ENCODE peak calls at places on chromosomes 11 and 22, in four cellular contexts. One of them, this sample, is unnamed.

GRCh38 chr11:117532568-117532967 is 204.9 kb downstream of the CEP164 start:
- DNase-seq in stimulated activated CD4-positive, alpha-beta T cell treated with anti-CD3 and anti-CD28 coated beads, Interleukin-1b, Interleukin-23, amount 100 ng/mL, for 1 hour: no peak
- DNase-seq in fibroblast of the conjunctiva: no peak
- DNase-seq in left cardiac atrium: no peak
- DNase-seq in this sample: no peak

GRCh38 chr11:96390403-96390830 is 604 bp downstream of the JRKL start:
- DNase-seq in fibroblast of the conjunctiva: no peak
- DNase-seq in left cardiac atrium: peak
- DNase-seq in stimulated activated CD4-positive, alpha-beta T cell treated with anti-CD3 and anti-CD28 coated beads, Interleukin-1b, Interleukin-23, amount 100 ng/mL, for 1 hour: no peak
- DNase-seq in this sample: no peak

GRCh38 chr11:103326070-103326794 is 217.0 kb downstream of the DYNC2H1 start:
- DNase-seq in left cardiac atrium: peak
- DNase-seq in stimulated activated CD4-positive, alpha-beta T cell treated with anti-CD3 and anti-CD28 coated beads, Interleukin-1b, Interleukin-23, amount 100 ng/mL, for 1 hour: no peak
- DNase-seq in fibroblast of the conjunctiva: peak
- DNase-seq in this sample: no peak

GRCh38 chr11:45178890-45179663 is 32.6 kb downstream of the PRDM11 start:
- DNase-seq in left cardiac atrium: no peak
- DNase-seq in fibroblast of the conjunctiva: no peak
- DNase-seq in stimulated activated CD4-positive, alpha-beta T cell treated with anti-CD3 and anti-CD28 coated beads, Interleukin-1b, Interleukin-23, amount 100 ng/mL, for 1 hour: no peak
- DNase-seq in this sample: no peak

GRCh38 chr11:61756147-61756451 is 3.7 kb downstream of the MYRF start:
- DNase-seq in left cardiac atrium: no peak
- DNase-seq in fibroblast of the conjunctiva: no peak
- DNase-seq in stimulated activated CD4-positive, alpha-beta T cell treated with anti-CD3 and anti-CD28 coated beads, Interleukin-1b, Interleukin-23, amount 100 ng/mL, for 1 hour: no peak
- DNase-seq in this sample: no peak

GRCh38 chr11:69014084-69014935 is 1.3 kb upstream of the MRGPRF start:
- DNase-seq in fibroblast of the conjunctiva: no peak
- DNase-seq in left cardiac atrium: peak
- DNase-seq in stimulated activated CD4-positive, alpha-beta T cell treated with anti-CD3 and anti-CD28 coated beads, Interleukin-1b, Interleukin-23, amount 100 ng/mL, for 1 hour: no peak
- DNase-seq in this sample: no peak

GRCh38 chr22:49100764-49101163 is 726.9 kb downstream of the BRD1 start:
- DNase-seq in left cardiac atrium: no peak
- DNase-seq in stimulated activated CD4-positive, alpha-beta T cell treated with anti-CD3 and anti-CD28 coated beads, Interleukin-1b, Interleukin-23, amount 100 ng/mL, for 1 hour: no peak
- DNase-seq in fibroblast of the conjunctiva: no peak
- DNase-seq in this sample: no peak

GRCh38 chr11:86274503-86274902 is 27.5 kb upstream of the HIKESHI start:
- DNase-seq in left cardiac atrium: no peak
- DNase-seq in fibroblast of the conjunctiva: no peak
- DNase-seq in stimulated activated CD4-positive, alpha-beta T cell treated with anti-CD3 and anti-CD28 coated beads, Interleukin-1b, Interleukin-23, amount 100 ng/mL, for 1 hour: no peak
- DNase-seq in this sample: no peak

GRCh38 chr11:130052556-130052955 is 17.1 kb upstream of the APLP2 start:
- DNase-seq in stimulated activated CD4-positive, alpha-beta T cell treated with anti-CD3 and anti-CD28 coated beads, Interleukin-1b, Interleukin-23, amount 100 ng/mL, for 1 hour: no peak
- DNase-seq in fibroblast of the conjunctiva: no peak
- DNase-seq in left cardiac atrium: no peak
- DNase-seq in this sample: no peak

GRCh38 chr11:19432370-19433163 is 191.8 kb upstream of the E2F8 start:
- DNase-seq in stimulated activated CD4-positive, alpha-beta T cell treated with anti-CD3 and anti-CD28 coated beads, Interleukin-1b, Interleukin-23, amount 100 ng/mL, for 1 hour: no peak
- DNase-seq in left cardiac atrium: no peak
- DNase-seq in fibroblast of the conjunctiva: peak
- DNase-seq in this sample: no peak

GRCh38 chr22:48081281-48081680 is 1318.8 kb downstream of the TBC1D22A start:
- DNase-seq in left cardiac atrium: no peak
- DNase-seq in fibroblast of the conjunctiva: no peak
- DNase-seq in stimulated activated CD4-positive, alpha-beta T cell treated with anti-CD3 and anti-CD28 coated beads, Interleukin-1b, Interleukin-23, amount 100 ng/mL, for 1 hour: no peak
- DNase-seq in this sample: no peak

This sample was measured in mesothelial cell of epicardium.